ENCODE peak calls at places on chromosome 1, in ten cellular contexts. V is CD4-positive, alpha-beta T cell; N is transverse colon; E is RPMI8226; X is AG10803; S is GM12864; U is mucosa of descending colon; M is right cardiac atrium; A is OCI-LY7; G is HCT116. C is an unnamed sample.

GRCh38 chr1:68120136-68120791 is 69.8 kb upstream of the DIRAS3 start:
- DNase-seq in V (no peak), N (peak; percentile 41), E (peak; percentile 55), X (peak; percentile 84), S (peak; percentile 39), U (no peak), M (no peak), A (peak; percentile 65), G (peak; percentile 69), C (peak; percentile 42)

GRCh38 chr1:185694081-185694480 is 40.1 kb upstream of the HMCN1 start:
- DNase-seq in V (no peak), N (peak; percentile 30), E (peak; percentile 33), X (no peak), S (peak; percentile 69), U (no peak), M (no peak), A (peak; percentile 39), G (no peak), C (peak; percentile 39)

GRCh38 chr1:13498553-13498952 is 15.2 kb downstream of the LRRC38 start:
- DNase-seq in V (no peak), N (no peak), E (peak; percentile 92), X (no peak), S (no peak), U (no peak), M (no peak), A (peak; percentile 81), G (no peak), C (no peak)

GRCh38 chr1:164659621-164660414 is 100.8 kb downstream of the PBX1 start:
- DNase-seq in V (no peak), N (peak; percentile 30), E (no peak), X (no peak), S (no peak), U (peak; percentile 44), M (no peak), A (no peak), G (peak; percentile 33), C (peak; percentile 85)

GRCh38 chr1:154860154-154860870 is 9.8 kb downstream of the KCNN3 start:
- DNase-seq in V (no peak), N (peak; percentile 62), E (peak; percentile 96), X (no peak), S (peak; percentile 86), U (no peak), M (no peak), A (peak; percentile 96), G (no peak), C (no peak)

GRCh38 chr1:62370594-62370993 is 51.4 kb upstream of the KANK4 start:
- DNase-seq in V (no peak), N (no peak), E (no peak), X (no peak), S (no peak), U (no peak), M (no peak), A (no peak), G (no peak), C (no peak)

GRCh38 chr1:29628190-29628589 is 391.9 kb downstream of the PTPRU start:
- DNase-seq in V (no peak), N (no peak), E (no peak), X (no peak), S (no peak), U (no peak), M (no peak), A (no peak), G (no peak), C (no peak)

GRCh38 chr1:167602840-167603239 is 27.2 kb upstream of the RCSD1 start:
- DNase-seq in V (no peak), N (no peak), E (no peak), X (no peak), S (no peak), U (no peak), M (no peak), A (no peak), G (no peak), C (no peak)

GRCh38 chr1:215056584-215056983 is 26.0 kb upstream of the KCNK2 start:
- DNase-seq in V (no peak), N (no peak), E (no peak), X (peak; percentile 66), S (no peak), U (no peak), M (no peak), A (no peak), G (no peak), C (no peak)

GRCh38 chr1:75430526-75430925 is 180.4 kb downstream of the SLC44A5 start:
- DNase-seq in V (no peak), N (no peak), E (no peak), X (no peak), S (no peak), U (no peak), M (no peak), A (no peak), G (no peak), C (no peak)

GRCh38 chr1:1170215-1170890 is 3.3 kb upstream of the TTLL10 start:
- DNase-seq in V (no peak), N (no peak), E (no peak), X (no peak), S (no peak), U (peak; percentile 64), M (no peak), A (no peak), G (no peak), C (no peak)

GRCh38 chr1:205670611-205671430 is 9.5 kb downstream of the SLC45A3 start:
- DNase-seq in V (no peak), N (no peak), E (no peak), X (no peak), S (no peak), U (no peak), M (no peak), A (no peak), G (no peak), C (no peak)

GRCh38 chr1:167455786-167456446 is 62.4 kb downstream of the CD247 start:
- DNase-seq in V (peak; percentile 53), N (no peak), E (peak; percentile 49), X (no peak), S (no peak), U (peak; percentile 43), M (peak; percentile 36), A (no peak), G (no peak), C (peak; percentile 46)

GRCh38 chr1:116218922-116219321 is 107.7 kb downstream of the MAB21L3 start:
- DNase-seq in V (no peak), N (no peak), E (no peak), X (no peak), S (no peak), U (no peak), M (peak; percentile 55), A (no peak), G (no peak), C (peak; percentile 69)

GRCh38 chr1:147773215-147773715 is 12.9 kb upstream of the GJA5 start:
- DNase-seq in V (no peak), N (no peak), E (no peak), X (no peak), S (no peak), U (no peak), M (no peak), A (no peak), G (no peak), C (no peak)

GRCh38 chr1:52414942-52415341 is 10.5 kb downstream of the PRPF38A start:
- DNase-seq in V (no peak), N (no peak), E (no peak), X (no peak), S (no peak), U (no peak), M (no peak), A (no peak), G (no peak), C (no peak)

GRCh38 chr1:228174482-228175315 is 9.1 kb downstream of the IBA57 start:
- DNase-seq in V (peak; percentile 64), N (no peak), E (peak; percentile 39), X (no peak), S (no peak), U (no peak), M (peak; percentile 29), A (peak; percentile 50), G (peak; percentile 35), C (no peak)

GRCh38 chr1:62772607-62773295 is 11.2 kb upstream of the ATG4C start:
- DNase-seq in V (no peak), N (no peak), E (no peak), X (no peak), S (no peak), U (no peak), M (no peak), A (no peak), G (no peak), C (no peak)

GRCh38 chr1:9882296-9882944 is 27.6 kb downstream of the CTNNBIP1 start:
- DNase-seq in V (no peak), N (no peak), E (no peak), X (no peak), S (no peak), U (no peak), M (no peak), A (no peak), G (no peak), C (no peak)

GRCh38 chr1:21302747-21303715 is 12.8 kb upstream of the ECE1 start:
- DNase-seq in V (no peak), N (peak; percentile 84), E (no peak), X (peak; percentile 96), S (no peak), U (peak; percentile 85), M (no peak), A (no peak), G (no peak), C (no peak)

GRCh38 chr1:43648448-43648847 is 1.5 kb upstream of the KDM4A start:
- DNase-seq in V (no peak), N (no peak), E (no peak), X (peak; percentile 56), S (no peak), U (no peak), M (no peak), A (no peak), G (no peak), C (no peak)

GRCh38 chr1:175462618-175463017 is 270.0 kb upstream of the KIAA0040 start:
- DNase-seq in V (no peak), N (no peak), E (no peak), X (no peak), S (no peak), U (no peak), M (no peak), A (no peak), G (no peak), C (peak; percentile 7)

GRCh38 chr1:41358152-41358937 is 2.9 kb upstream of the FOXO6 start:
- DNase-seq in V (no peak), N (no peak), E (no peak), X (no peak), S (no peak), U (peak; percentile 52), M (peak; percentile 55), A (no peak), G (no peak), C (no peak)